ENCODE peak calls at places on chromosome 6, in six cellular contexts. J, P, B, N, S and R are unnamed samples.

GRCh38 chr6:169830876-169831275 is 79.5 kb downstream of the ERMARD start:
- DNase-seq in B (peak), N (no peak), P (no peak), S (no peak), J (no peak), R (no peak)

GRCh38 chr6:41071501-41071922 is 644 bp downstream of the OARD1 start:
- DNase-seq in B (no peak), J (peak), S (no peak), P (no peak), N (no peak), R (no peak)

GRCh38 chr6:33424855-33425667 is 5.2 kb downstream of the SYNGAP1 start:
- DNase-seq in S (no peak), B (no peak), N (no peak), P (no peak), J (no peak), R (no peak)

GRCh38 chr6:52617087-52617486 is 40.2 kb upstream of the TRAM2 start:
- DNase-seq in B (no peak), P (no peak), N (no peak), S (no peak), J (no peak), R (no peak)

GRCh38 chr6:56729719-56730118 is 87.0 kb upstream of the DST start:
- DNase-seq in P (no peak), B (no peak), S (no peak), N (no peak), J (no peak), R (no peak)

GRCh38 chr6:118565317-118565960 is 17.3 kb downstream of the PLN start:
- DNase-seq in J (peak), P (peak), N (no peak), B (no peak), S (peak), R (peak)

GRCh38 chr6:23692184-23692583 is 433.8 kb upstream of the NRSN1 start:
- DNase-seq in P (no peak), S (no peak), N (no peak), B (no peak), J (no peak), R (no peak)

GRCh38 chr6:70857387-70858077 is 99.3 kb downstream of the B3GAT2 start:
- DNase-seq in P (no peak), B (no peak), N (no peak), J (no peak), S (no peak), R (peak)

GRCh38 chr6:72635636-72636035 is 13.8 kb downstream of the KCNQ5 start:
- DNase-seq in N (no peak), P (no peak), J (no peak), B (no peak), S (no peak), R (no peak)

GRCh38 chr6:1179571-1180459 is 132.1 kb upstream of the FOXQ1 start:
- DNase-seq in J (no peak), N (no peak), S (no peak), B (no peak), P (no peak), R (no peak)

GRCh38 chr6:17705428-17705777 is 1.3 kb downstream of the NUP153 start:
- DNase-seq in J (peak), B (no peak), N (no peak), P (peak), S (peak), R (no peak)

GRCh38 chr6:45923831-45924391 is 91.7 kb downstream of the CLIC5 start:
- DNase-seq in S (no peak), B (no peak), J (no peak), P (no peak), N (no peak), R (no peak)

GRCh38 chr6:39566381-39566934 is 158.8 kb downstream of the KIF6 start:
- DNase-seq in P (no peak), J (no peak), B (no peak), N (no peak), S (no peak), R (no peak)

GRCh38 chr6:24193364-24193763 is 67.3 kb downstream of the NRSN1 start:
- DNase-seq in N (no peak), P (no peak), S (no peak), J (no peak), B (no peak), R (no peak)

GRCh38 chr6:1231941-1232340 is 80.0 kb upstream of the FOXQ1 start:
- DNase-seq in S (no peak), B (no peak), P (no peak), N (no peak), J (no peak), R (no peak)

GRCh38 chr6:50264995-50265571 is 215.4 kb upstream of the DEFB112 start:
- DNase-seq in J (no peak), N (no peak), B (no peak), P (no peak), S (no peak), R (no peak)

GRCh38 chr6:142883011-142883410 is 62.0 kb downstream of the HIVEP2 start:
- DNase-seq in P (no peak), S (no peak), B (no peak), N (no peak), J (no peak), R (no peak)

GRCh38 chr6:8131265-8131897 is 29.0 kb upstream of the EEF1E1 start:
- DNase-seq in B (no peak), J (peak), N (no peak), S (peak), P (peak), R (no peak)

GRCh38 chr6:21842875-21843274 is 249.3 kb downstream of the SOX4 start:
- DNase-seq in J (no peak), B (no peak), N (no peak), S (no peak), P (no peak), R (no peak)

GRCh38 chr6:116099036-116099435 is 1.6 kb upstream of the NT5DC1 start:
- DNase-seq in J (no peak), P (no peak), S (no peak), B (no peak), N (no peak), R (no peak)

GRCh38 chr6:31966997-31967925 is 4.7 kb downstream of the DXO start:
- DNase-seq in J (no peak), S (no peak), P (no peak), B (no peak), N (no peak), R (no peak)

GRCh38 chr6:34234667-34235604 is 1.7 kb upstream of the HMGA1 start:
- DNase-seq in N (no peak), P (no peak), B (peak), S (no peak), J (no peak), R (no peak)

GRCh38 chr6:3291987-3292386 is 33.2 kb downstream of the PSMG4 start:
- DNase-seq in S (no peak), N (no peak), B (peak), J (no peak), P (no peak), R (no peak)

GRCh38 chr6:6883011-6883410 is 224.8 kb upstream of the RREB1 start:
- DNase-seq in S (no peak), P (no peak), B (no peak), N (no peak), J (no peak), R (no peak)

GRCh38 chr6:6886886-6887285 is 220.9 kb upstream of the RREB1 start:
- DNase-seq in J (no peak), P (no peak), S (no peak), B (no peak), N (no peak), R (no peak)

GRCh38 chr6:6884193-6884627 is 223.6 kb upstream of the RREB1 start:
- DNase-seq in P (no peak), N (no peak), S (no peak), J (no peak), B (no peak), R (no peak)

GRCh38 chr6:6886160-6886885 is 221.4 kb upstream of the RREB1 start:
- DNase-seq in S (no peak), B (no peak), J (no peak), P (no peak), N (no peak), R (no peak)

GRCh38 chr6:6885521-6886088 is 222.2 kb upstream of the RREB1 start:
- DNase-seq in B (no peak), S (peak), N (no peak), J (no peak), P (no peak), R (no peak)
- TF ChIP-seq POLR2A in B (no peak), S (no peak), N (no peak), J (no peak), P (no peak), R (no peak)

GRCh38 chr6:13283340-13283739 is 45.0 kb downstream of the TBC1D7 start:
- DNase-seq in S (no peak), P (no peak), B (no peak), J (no peak), N (no peak), R (no peak)

GRCh38 chr6:13284646-13285045 is 43.7 kb downstream of the TBC1D7 start:
- DNase-seq in S (no peak), J (no peak), P (no peak), N (no peak), B (no peak), R (no peak)

GRCh38 chr6:13281630-13282156 is 46.6 kb downstream of the TBC1D7 start:
- DNase-seq in J (no peak), N (no peak), S (no peak), B (no peak), P (no peak), R (no peak)

GRCh38 chr6:13280253-13280652 is 48.1 kb downstream of the TBC1D7 start:
- DNase-seq in B (no peak), P (no peak), J (no peak), N (no peak), S (no peak), R (no peak)

DNA sequence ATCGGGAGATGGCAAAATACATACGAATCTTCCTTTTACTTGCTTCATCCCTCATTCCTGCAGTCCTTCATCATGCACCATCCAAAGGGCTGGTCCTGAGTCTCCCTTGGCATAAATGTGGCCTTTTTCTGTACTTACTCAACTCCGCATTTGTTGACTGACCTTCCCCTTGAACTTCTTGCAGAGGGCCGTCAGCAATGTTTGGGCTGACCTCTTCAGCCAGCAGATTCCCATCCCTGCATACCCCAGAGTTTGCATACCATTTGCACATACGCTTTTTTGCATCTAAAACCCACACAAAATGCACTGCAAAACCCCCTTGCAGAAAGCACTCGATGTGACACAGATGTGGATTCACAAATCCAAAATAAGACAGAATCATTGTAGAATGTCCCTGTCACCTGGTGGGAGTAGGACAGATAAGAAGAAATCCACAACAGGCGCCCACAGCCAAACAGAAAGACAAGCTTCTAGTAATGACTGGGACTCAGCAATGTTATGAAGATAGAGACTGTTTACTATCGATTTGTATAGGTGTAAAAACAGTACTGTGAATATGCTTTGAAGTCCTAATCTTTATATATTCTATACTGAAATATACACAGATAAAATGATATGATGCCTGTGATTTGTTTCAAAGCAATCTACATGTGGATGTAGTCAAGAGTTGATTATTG is 45.8 kb downstream of the TBC1D7 start:
- DNase-seq in P (no peak), S (no peak), B (no peak), J (no peak), N (no peak), R (no peak)
- TF ChIP-seq POLR2A in P (no peak), S (no peak), B (no peak), J (no peak), N (no peak), R (no peak)

DNA sequence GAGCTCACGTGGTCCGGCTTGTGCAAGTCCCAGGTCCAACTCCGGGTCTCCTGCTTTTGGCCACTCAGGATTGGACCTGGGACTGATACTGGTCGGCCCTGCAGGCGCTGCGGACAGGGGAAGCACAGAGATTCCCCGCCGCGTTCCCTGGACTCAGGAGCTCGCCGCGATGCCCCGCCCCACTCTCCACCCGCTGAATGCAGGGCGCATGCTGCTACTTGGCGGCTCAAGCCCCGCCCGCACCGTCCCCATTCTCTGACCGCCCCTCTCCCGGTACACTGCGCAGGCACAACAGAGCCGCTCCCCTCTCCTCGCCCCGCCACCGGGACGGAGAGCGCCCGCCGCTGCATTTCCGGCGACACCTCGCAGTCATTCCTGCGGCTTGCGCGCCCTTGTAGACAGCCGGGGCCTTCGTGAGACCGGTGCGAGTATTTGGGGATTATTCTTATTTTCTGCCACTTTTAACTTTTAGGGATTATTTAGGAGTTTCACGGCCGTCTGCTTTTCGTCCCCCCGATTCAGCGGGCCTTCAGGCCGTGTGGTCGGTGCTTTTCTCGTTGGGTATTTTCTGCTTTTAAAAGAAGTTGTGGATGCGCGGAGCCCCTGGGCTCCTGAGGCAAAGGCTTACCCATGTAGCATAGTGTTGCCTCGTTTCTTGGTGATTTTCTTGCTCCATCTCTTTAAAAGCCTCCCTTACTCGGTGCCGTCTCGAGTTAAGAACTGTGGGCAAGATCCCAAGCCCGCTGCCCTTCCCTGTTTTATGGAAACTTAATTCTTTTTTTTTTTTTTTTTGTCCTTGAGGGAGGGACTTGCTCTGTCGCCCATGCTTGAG is at the start of gene TMEM14C:
- DNase-seq in B (peak), S (peak), N (peak), P (peak), J (peak), R (peak)
- TF ChIP-seq POLR2A in B (no peak), S (peak), N (peak), P (peak), J (peak), R (peak)

GRCh38 chr6:141488466-141488865 is 644.3 kb upstream of the GJE1 start:
- DNase-seq in B (no peak), N (no peak), S (no peak), J (no peak), P (no peak), R (no peak)

GRCh38 chr6:141482773-141483172 is 650.0 kb upstream of the GJE1 start:
- DNase-seq in J (no peak), P (no peak), N (no peak), B (no peak), S (no peak), R (no peak)

GRCh38 chr6:141486942-141487341 is 645.8 kb upstream of the GJE1 start:
- DNase-seq in S (no peak), J (no peak), B (no peak), N (no peak), P (no peak), R (no peak)

GRCh38 chr6:141484726-141485125 is 648.0 kb upstream of the GJE1 start:
- DNase-seq in B (no peak), J (no peak), P (no peak), S (no peak), N (no peak), R (no peak)

DNA sequence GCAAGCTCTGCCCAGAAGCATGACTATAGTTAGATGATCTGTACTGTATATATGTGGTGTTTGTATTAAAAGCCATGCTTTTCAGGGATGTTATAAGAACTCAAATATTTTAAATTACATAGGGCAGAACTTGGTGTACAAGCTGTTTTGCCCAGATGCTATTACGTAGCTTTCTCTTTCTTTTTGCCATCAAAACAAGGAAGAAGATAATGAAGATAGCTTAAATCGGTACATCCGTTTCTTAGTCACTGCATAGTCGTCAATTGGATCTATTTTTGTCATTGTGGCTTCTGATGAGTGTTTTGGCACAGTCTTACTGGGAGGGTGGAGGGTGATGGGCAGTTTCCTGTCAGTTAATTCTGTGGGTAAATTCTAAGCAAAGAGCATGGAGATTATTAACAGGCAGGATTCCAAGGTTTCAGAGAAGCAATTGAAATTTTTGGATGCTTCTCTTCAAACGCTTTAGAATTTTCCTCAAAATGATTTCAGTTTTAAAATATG is 649.1 kb upstream of the GJE1 start:
- DNase-seq in S (peak), P (no peak), J (peak), N (no peak), B (no peak), R (peak)
- TF ChIP-seq POLR2A in S (no peak), P (no peak), J (no peak), N (no peak), B (no peak), R (no peak)

GRCh38 chr6:134850906-134851305 is 99.0 kb downstream of the ALDH8A1 start:
- DNase-seq in S (no peak), J (no peak), N (no peak), B (no peak), P (no peak), R (no peak)
- TF ChIP-seq POLR2A in S (no peak), J (no peak), N (no peak), B (no peak), P (no peak), R (no peak)

GRCh38 chr6:105522626-105523322 is 119.9 kb upstream of the PREP start:
- DNase-seq in P (peak), N (no peak), S (no peak), J (no peak), B (no peak), R (no peak)
- TF ChIP-seq POLR2A in P (no peak), N (no peak), S (no peak), J (no peak), B (no peak), R (no peak)

DNA sequence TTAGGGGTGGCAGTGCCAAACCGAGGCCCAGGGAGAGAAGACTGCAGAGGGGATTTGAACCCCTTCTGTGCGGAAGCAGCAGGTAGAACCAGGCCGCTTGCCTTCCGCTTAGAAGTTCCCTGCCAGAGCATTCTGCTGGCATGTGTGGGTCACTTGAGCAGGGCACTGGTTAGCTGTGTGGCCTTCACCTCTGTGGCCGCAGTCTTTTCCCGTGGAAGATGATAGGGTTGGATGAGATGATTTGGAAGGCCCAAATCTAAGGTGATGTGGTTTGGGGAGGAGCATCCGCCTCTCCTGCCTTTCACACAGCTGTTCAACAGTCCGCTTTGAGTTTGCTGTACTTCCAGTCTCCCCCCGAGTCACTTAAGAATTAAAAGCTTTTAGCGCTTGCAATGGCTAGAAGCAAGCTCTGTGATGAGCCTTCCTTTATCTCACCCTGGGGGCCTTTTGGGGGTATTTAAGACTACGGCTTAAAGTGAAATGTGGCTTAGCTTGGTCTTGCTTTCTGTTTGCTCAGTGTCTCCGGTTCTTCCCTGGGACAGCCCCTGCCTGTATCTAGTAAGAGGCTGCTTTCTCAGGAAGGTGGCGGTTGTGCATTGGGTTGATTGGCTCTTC is 743 bp downstream of the CMTR1 start:
- DNase-seq in S (no peak), J (no peak), B (peak), P (no peak), N (no peak), R (peak)
- TF ChIP-seq POLR2A in S (no peak), J (no peak), B (no peak), P (no peak), N (no peak), R (no peak)

DNA sequence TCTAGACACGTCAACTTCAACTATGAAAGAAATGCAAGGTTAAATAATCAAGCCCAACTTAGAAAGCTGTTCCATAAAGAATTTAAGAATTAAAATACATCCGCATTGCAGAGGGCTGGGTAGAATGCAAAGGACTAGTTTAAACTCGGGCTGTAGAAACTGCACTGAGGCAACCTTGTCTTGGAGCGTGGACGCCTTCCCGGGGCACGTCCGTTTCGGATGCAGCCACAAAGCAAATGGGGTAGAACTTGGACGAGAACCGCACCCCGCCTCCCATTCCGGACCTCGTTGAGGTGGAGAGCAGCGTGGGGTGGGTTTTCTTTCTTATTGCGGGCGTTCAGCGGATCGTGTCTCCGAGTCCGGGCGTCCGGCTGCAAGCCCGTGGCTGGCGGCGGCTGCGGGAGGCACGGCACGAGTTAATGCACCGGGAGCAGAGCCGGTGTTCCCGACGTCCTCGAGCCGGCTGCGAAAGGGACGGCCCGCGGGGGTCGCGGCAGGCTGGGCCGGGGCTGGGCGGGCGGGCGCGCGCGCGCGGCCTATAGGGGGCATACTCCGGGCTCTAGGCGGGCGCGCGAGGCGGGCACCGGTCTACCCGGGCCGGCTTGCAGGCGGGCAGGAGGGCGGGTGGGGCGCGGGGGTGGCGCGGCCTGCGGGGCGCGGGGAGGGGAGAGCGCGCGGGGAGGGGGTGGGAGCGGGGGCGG is 2.0 kb downstream of the JARID2 start:
- DNase-seq in B (peak), J (peak), P (no peak), N (peak), S (peak), R (no peak)
- TF ChIP-seq POLR2A in B (no peak), J (peak), P (no peak), N (no peak), S (peak), R (no peak)